ENCODE peak calls at places on chromosomes 4 and X, in ten cellular contexts. C is esophagus squamous epithelium, D is colonic mucosa, J is body of pancreas, B is OCI-LY7, T is A549, F is WTC11, Y is heart left ventricle, L is GM13977, H is left ventricle myocardium inferior. G is an unnamed sample.

GRCh38 chrX:10769696-10770619 is 149.6 kb upstream of the MID1 start:
- DNase-seq in C (no peak), Y (no peak), L (no peak), B (no peak), F (no peak), T (no peak), J (no peak), H (no peak), D (no peak), G (peak; percentile 4)

GRCh38 chrX:24956828-24957227 is 58.9 kb downstream of the ARX start:
- DNase-seq in L (no peak), D (no peak), J (no peak), C (no peak), H (no peak), F (no peak), B (no peak), Y (no peak), T (peak; percentile 12), G (no peak)

GRCh38 chr4:79164961-79165610 is 160.8 kb downstream of the NAA11 start:
- DNase-seq in C (no peak), Y (no peak), J (no peak), F (no peak), T (no peak), D (no peak), H (no peak), B (no peak), L (no peak), G (no peak)

GRCh38 chr4:185096032-185096653 is 46.9 kb upstream of the SLC25A4 start:
- DNase-seq in D (peak; percentile 29), J (peak; percentile 68), B (peak; percentile 60), F (no peak), C (no peak), H (no peak), T (peak; percentile 26), Y (no peak), L (peak; percentile 61), G (peak; percentile 13)

GRCh38 chrX:10629905-10630304 is 9.5 kb upstream of the MID1 start:
- DNase-seq in B (no peak), H (no peak), J (no peak), C (no peak), T (no peak), Y (no peak), F (no peak), L (no peak), D (no peak), G (no peak)

GRCh38 chrX:12042615-12043014 is 95.7 kb upstream of the FRMPD4 start:
- DNase-seq in F (no peak), Y (no peak), T (no peak), L (no peak), J (no peak), B (no peak), C (no peak), H (no peak), D (no peak), G (no peak)

GRCh38 chr4:88661724-88662123 is 35.9 kb downstream of the NAP1L5 start:
- DNase-seq in C (no peak), H (no peak), J (no peak), B (no peak), F (no peak), Y (no peak), L (no peak), T (peak; percentile 10), D (no peak), G (peak; percentile 83)

GRCh38 chrX:39726810-39727209 is 370.9 kb downstream of the BCOR start:
- DNase-seq in F (no peak), B (no peak), H (peak; percentile 42), Y (peak; percentile 52), C (no peak), J (no peak), D (no peak), L (no peak), T (no peak), G (peak; percentile 37)

GRCh38 chr4:19844436-19844835 is 407.3 kb upstream of the SLIT2 start:
- DNase-seq in B (no peak), T (no peak), F (no peak), D (no peak), L (no peak), C (no peak), H (peak; percentile 15), J (no peak), Y (no peak), G (no peak)

GRCh38 chr4:175298119-175298518 is 380.0 kb downstream of the ADAM29 start:
- DNase-seq in T (no peak), H (no peak), F (no peak), L (no peak), B (no peak), C (no peak), J (no peak), D (no peak), Y (no peak), G (no peak)

DNA sequence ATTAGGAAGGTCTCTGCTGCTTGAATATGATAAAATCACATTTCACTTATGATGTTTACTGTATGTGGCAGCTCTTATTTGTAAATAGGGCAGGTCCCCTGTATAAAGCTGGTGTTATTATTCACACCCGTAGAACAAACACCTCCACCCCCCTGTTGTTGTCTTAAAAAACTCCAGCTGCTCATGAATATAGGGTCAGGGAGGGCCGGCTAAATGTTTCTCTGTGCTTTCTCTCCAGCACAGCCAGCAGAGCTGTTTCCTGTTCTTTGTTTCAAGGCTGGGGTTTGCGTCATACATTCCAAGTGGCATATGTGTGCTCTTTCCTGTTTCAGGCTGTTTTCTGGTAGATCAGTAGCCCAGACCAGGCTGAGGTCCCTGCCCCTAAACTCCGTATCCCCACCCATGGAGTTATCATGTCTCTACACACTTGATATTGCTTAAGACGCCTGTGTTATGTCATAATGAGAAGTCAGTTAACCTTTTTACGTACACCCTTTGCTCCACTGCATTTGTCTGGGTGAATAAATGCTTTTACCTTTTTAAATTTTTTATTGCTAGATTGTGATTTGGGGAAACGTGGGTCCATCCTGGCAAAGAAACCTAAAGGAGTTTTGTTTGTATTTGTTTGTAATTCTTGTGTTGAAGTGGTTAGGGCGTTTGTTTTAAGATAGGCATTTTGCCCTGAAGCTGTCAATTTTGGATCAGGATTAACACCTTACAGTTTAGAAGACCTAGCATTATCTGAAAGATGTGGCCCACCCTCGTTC is 3.2 kb downstream of the KLF3 start:
- DNase-seq in L (no peak), B (peak; percentile 16), C (peak; percentile 30), T (peak; percentile 97), Y (peak; percentile 83), J (peak; percentile 89), D (peak; percentile 93), F (peak; percentile 65), H (peak; percentile 58), G (peak; percentile 94)
- TF ChIP-seq CTCF in L (no peak), B (no peak), C (no peak), T (no peak), Y (no peak), J (no peak), D (no peak), F (no peak), H (no peak), G (no peak)

GRCh38 chr4:73974352-73974751 is 7.5 kb downstream of the PF4 start:
- DNase-seq in C (no peak), Y (no peak), L (no peak), B (no peak), D (no peak), F (no peak), J (no peak), T (no peak), H (no peak), G (no peak)
- TF ChIP-seq CTCF in C (no peak), Y (no peak), L (no peak), B (no peak), D (no peak), F (no peak), J (no peak), T (no peak), H (no peak), G (no peak)

GRCh38 chr4:71870456-71870855 is 86.6 kb upstream of the GC start:
- DNase-seq in D (no peak), J (no peak), H (no peak), C (no peak), T (no peak), F (no peak), B (no peak), Y (no peak), L (no peak), G (no peak)

GRCh38 chr4:71872767-71873422 is 89.0 kb upstream of the GC start:
- DNase-seq in D (no peak), L (no peak), Y (no peak), C (no peak), T (no peak), B (no peak), F (no peak), J (no peak), H (no peak), G (no peak)

GRCh38 chr4:71866212-71866885 is 82.5 kb upstream of the GC start:
- DNase-seq in T (no peak), B (no peak), H (no peak), D (no peak), J (no peak), F (no peak), Y (no peak), C (no peak), L (no peak), G (no peak)

GRCh38 chr4:71867598-71867997 is 83.7 kb upstream of the GC start:
- DNase-seq in T (no peak), Y (no peak), B (no peak), J (no peak), F (no peak), C (no peak), H (no peak), D (no peak), L (no peak), G (no peak)

GRCh38 chr4:71872221-71872620 is 88.3 kb upstream of the GC start:
- DNase-seq in B (no peak), T (no peak), J (no peak), H (no peak), C (no peak), F (no peak), D (no peak), L (no peak), Y (no peak), G (no peak)
- TF ChIP-seq CTCF in B (no peak), T (no peak), J (no peak), H (no peak), C (no peak), F (no peak), D (no peak), L (no peak), Y (no peak), G (no peak)

DNA sequence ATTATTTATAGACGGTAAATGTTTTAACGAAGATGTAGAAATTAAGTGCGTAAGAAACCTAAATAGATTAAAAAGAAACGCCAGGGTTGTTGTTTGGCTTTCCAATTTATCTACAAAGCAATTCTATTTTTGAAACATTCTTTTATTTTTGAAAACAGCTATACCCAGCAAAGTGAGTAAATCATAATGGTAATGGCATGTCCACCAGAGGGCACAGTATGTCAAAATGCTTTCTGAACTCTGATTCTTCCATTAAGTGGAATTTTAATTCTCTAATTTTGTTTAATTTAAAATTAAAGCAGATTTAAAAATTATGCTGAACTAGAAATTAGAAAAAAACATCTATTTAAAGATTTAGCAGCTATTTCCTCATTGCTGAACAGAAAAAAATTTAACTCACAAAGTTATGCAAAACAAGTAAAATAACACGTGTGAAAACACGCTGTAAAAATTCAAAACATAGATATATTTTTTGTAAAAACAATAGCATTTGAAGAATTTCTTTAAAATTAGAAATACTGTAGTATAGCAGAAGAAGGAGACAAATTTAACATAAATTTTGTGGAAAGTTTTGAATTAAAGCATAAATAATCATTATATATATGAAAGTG is 26.5 kb downstream of the RASSF6 start:
- DNase-seq in F (no peak), Y (no peak), B (peak; percentile 61), L (no peak), T (peak; percentile 44), C (no peak), J (peak; percentile 29), H (no peak), D (no peak), G (peak; percentile 39)
- TF ChIP-seq CTCF in F (no peak), Y (peak; percentile 47), B (peak; percentile 97), L (peak; percentile 55), T (peak; percentile 78), C (peak; percentile 66), J (peak; percentile 31), H (peak; percentile 56), D (peak; percentile 45), G (peak; percentile 87)